ENCODE peak calls at places on chromosomes 11 and 22, in nine cellular contexts. C is cardiac muscle cell; Q is right atrium auricular region; H is NCI-H2171 treated with DMSO at 0.1 percent for 48 hours; Z is AG04449; A is tibial nerve; V is coronary artery; T is brain pericyte; X is CD4-positive, alpha-beta T cell. M is an unnamed sample.

GRCh38 chr11:134372961-134373360 is 39.1 kb downstream of the B3GAT1 start:
- DNase-seq in Q (no peak), V (no peak), X (no peak), H (peak), A (no peak), T (no peak), Z (no peak), C (no peak), M (no peak)

GRCh38 chr11:14446701-14447169 is 52.9 kb downstream of the COPB1 start:
- DNase-seq in C (no peak), Q (no peak), T (no peak), A (no peak), Z (no peak), V (no peak), X (no peak), H (no peak), M (no peak)

GRCh38 chr11:45925550-45925949 is 3.1 kb downstream of the LARGE2 start:
- DNase-seq in Z (no peak), T (no peak), X (no peak), H (no peak), A (no peak), Q (no peak), C (no peak), V (no peak), M (no peak)

GRCh38 chr11:57427692-57428082 is 766 bp upstream of the SLC43A3 start:
- DNase-seq in T (no peak), Q (peak), X (no peak), A (peak), V (peak), Z (no peak), H (no peak), C (no peak), M (no peak)

GRCh38 chr11:78424334-78425270 is 7.0 kb upstream of the GAB2 start:
- DNase-seq in T (no peak), A (no peak), H (no peak), C (no peak), Q (no peak), Z (no peak), X (no peak), V (no peak), M (no peak)

GRCh38 chr11:132039521-132039920 is 669.1 kb downstream of the NTM start:
- DNase-seq in A (no peak), T (no peak), X (no peak), V (no peak), C (no peak), H (no peak), Z (no peak), Q (no peak), M (no peak)

GRCh38 chr11:11806586-11806985 is 35.2 kb upstream of the USP47 start:
- DNase-seq in Z (no peak), C (no peak), Q (no peak), T (no peak), H (peak), A (no peak), X (no peak), V (no peak), M (no peak)

GRCh38 chr11:10307022-10307410 is 2.1 kb downstream of the ADM start:
- DNase-seq in X (no peak), C (no peak), Q (no peak), T (no peak), H (no peak), Z (no peak), A (no peak), V (no peak), M (no peak)

GRCh38 chr11:64008283-64008931 is 22.2 kb downstream of the OTUB1 start:
- DNase-seq in Z (no peak), V (no peak), H (no peak), Q (no peak), T (no peak), A (no peak), C (no peak), X (no peak), M (no peak)

GRCh38 chr11:94576306-94576705 is 9.1 kb downstream of the PIWIL4 start:
- DNase-seq in Q (no peak), Z (no peak), A (no peak), V (no peak), T (no peak), X (no peak), H (no peak), C (no peak), M (no peak)

GRCh38 chr22:38506118-38506962 is at the start of gene DDX17:
- DNase-seq in Z (peak), X (peak), V (peak), Q (peak), T (peak), H (peak), A (peak), C (peak), M (peak)

GRCh38 chr11:76888989-76889388 is 28.3 kb downstream of the ACER3 start:
- DNase-seq in X (no peak), Q (no peak), H (no peak), C (peak), Z (no peak), T (no peak), A (no peak), V (no peak), M (no peak)

GRCh38 chr22:19216579-19216978 is 38.0 kb upstream of the SLC25A1 start:
- DNase-seq in Q (no peak), Z (no peak), X (no peak), C (no peak), V (no peak), A (no peak), T (no peak), H (no peak), M (no peak)

GRCh38 chr22:21044931-21045584 is 688 bp upstream of the LRRC74B start:
- DNase-seq in C (no peak), H (peak), A (no peak), Z (peak), X (no peak), Q (no peak), V (no peak), T (peak), M (no peak)

GRCh38 chr11:5367461-5368074 is 16.0 kb upstream of the OR51M1 start:
- DNase-seq in T (no peak), Q (no peak), Z (peak), H (no peak), A (no peak), X (no peak), V (no peak), C (no peak), M (peak)

GRCh38 chr11:65066805-65067291 is 8.5 kb upstream of the NAALADL1 start:
- DNase-seq in V (no peak), Z (no peak), T (no peak), A (no peak), X (no peak), C (no peak), Q (no peak), H (peak), M (no peak)

GRCh38 chr11:117885777-117886176 is 9.3 kb upstream of the FXYD6 start:
- DNase-seq in T (no peak), Q (peak), Z (no peak), C (peak), H (no peak), X (no peak), A (no peak), V (peak), M (no peak)

GRCh38 chr11:67698247-67698646 is 23.8 kb upstream of the ALDH3B2 start:
- DNase-seq in Z (no peak), T (no peak), A (no peak), H (no peak), Q (no peak), C (no peak), X (no peak), V (no peak), M (no peak)

GRCh38 chr11:61026121-61027031 is 54.9 kb downstream of the CD6 start:
- DNase-seq in V (no peak), T (no peak), Z (no peak), H (no peak), Q (no peak), C (no peak), A (no peak), X (no peak), M (no peak)

GRCh38 chr11:64759722-64760719 is at the start of gene PYGM:
- DNase-seq in C (peak), V (peak), T (peak), Z (no peak), H (no peak), X (no peak), Q (peak), A (no peak), M (peak)

M was measured in retinal pigment epithelial cell.